ENCODE peak calls at places on chromosome 18, in ten cellular contexts. R is Caco-2; A is foreskin fibroblast; H is brain microvascular endothelial cell; L is fibroblast of lung; W is CD8-positive, alpha-beta T cell; O is fibroblast of the aortic adventitia; V is cardiac fibroblast; Q is GM10248; X is AG04449. M is an unnamed sample.

GRCh38 chr18:79406708-79407107 is 11.0 kb downstream of the NFATC1 start:
- DNase-seq in L (no peak), Q (no peak), X (no peak), W (no peak), R (no peak), V (no peak), A (no peak), H (no peak), O (no peak), M (no peak)

GRCh38 chr18:36316246-36316645 is 18.7 kb downstream of the FHOD3 start:
- DNase-seq in L (no peak), O (no peak), X (no peak), W (no peak), V (no peak), Q (no peak), R (no peak), H (no peak), A (no peak), M (no peak)

GRCh38 chr18:45642238-45642637 is 27.0 kb downstream of the SLC14A2 start:
- DNase-seq in V (no peak), Q (no peak), R (no peak), O (no peak), A (no peak), L (no peak), W (no peak), H (no peak), X (no peak), M (no peak)

GRCh38 chr18:47858607-47859006 is 71.9 kb downstream of the SMAD2 start:
- DNase-seq in O (no peak), W (no peak), X (no peak), L (no peak), H (no peak), Q (no peak), A (no peak), R (no peak), V (no peak), M (no peak)

GRCh38 chr18:10875836-10876235 is 273.5 kb downstream of the PIEZO2 start:
- DNase-seq in H (no peak), X (no peak), Q (no peak), V (peak; percentile 10), R (no peak), O (no peak), A (no peak), L (no peak), W (no peak), M (no peak)

GRCh38 chr18:70907673-70908072 is 618.8 kb downstream of the SOCS6 start:
- DNase-seq in X (no peak), R (no peak), O (peak; percentile 26), A (no peak), Q (no peak), L (peak; percentile 37), V (peak; percentile 0), H (no peak), W (no peak), M (no peak)

GRCh38 chr18:59980052-59980668 is 80.4 kb downstream of the PMAIP1 start:
- DNase-seq in W (no peak), Q (no peak), L (no peak), X (no peak), A (no peak), O (no peak), V (no peak), H (no peak), R (no peak), M (no peak)

GRCh38 chr18:62070306-62070705 is 116.5 kb downstream of the PIGN start:
- DNase-seq in H (no peak), A (peak; percentile 24), O (no peak), R (no peak), Q (no peak), X (no peak), V (peak; percentile 21), L (peak; percentile 42), W (no peak), M (no peak)

DNA sequence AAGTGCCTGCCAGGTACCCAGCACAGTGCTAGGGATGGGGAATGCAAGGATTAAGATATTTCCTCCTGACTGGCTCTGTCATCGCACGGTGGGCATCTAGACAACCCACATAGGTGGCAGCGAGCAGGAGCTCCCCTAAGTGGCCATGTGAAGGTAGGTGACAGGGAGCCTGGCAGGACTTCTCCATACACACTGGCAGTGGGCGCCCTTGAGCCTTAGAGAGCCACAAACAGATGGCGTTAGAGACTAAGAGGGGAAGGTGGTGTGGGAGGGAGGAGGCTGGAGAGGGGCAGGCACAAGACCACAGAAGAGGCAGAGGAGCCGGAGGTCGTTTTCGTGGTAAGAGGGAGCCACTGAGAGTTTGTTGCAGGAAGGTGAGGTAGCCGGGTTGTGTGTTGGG is 15.2 kb downstream of the PRELID3A start:
- DNase-seq in W (no peak), H (no peak), O (no peak), A (no peak), X (no peak), R (no peak), Q (no peak), L (no peak), V (no peak), M (no peak)
- TF ChIP-seq CTCF in W (no peak), H (peak; percentile 22), O (no peak), A (no peak), X (no peak), R (no peak), Q (peak; percentile 30), L (no peak), V (peak; percentile 7), M (no peak)

GRCh38 chr18:74329688-74330205 is 14.1 kb downstream of the C18orf63 start:
- DNase-seq in R (no peak), V (no peak), Q (no peak), X (no peak), H (no peak), L (no peak), W (no peak), A (no peak), O (no peak), M (no peak)

GRCh38 chr18:74334242-74334893 is 18.7 kb downstream of the C18orf63 start:
- DNase-seq in H (no peak), Q (no peak), R (no peak), L (no peak), X (no peak), A (no peak), O (no peak), V (no peak), W (no peak), M (no peak)

GRCh38 chr18:74328196-74328595 is 12.6 kb downstream of the C18orf63 start:
- DNase-seq in A (no peak), V (peak; percentile 12), L (peak; percentile 6), W (no peak), Q (no peak), X (no peak), O (peak; percentile 46), R (no peak), H (no peak), M (no peak)

GRCh38 chr18:74333091-74333490 is 17.5 kb downstream of the C18orf63 start:
- DNase-seq in A (no peak), V (peak; percentile 72), Q (no peak), X (no peak), O (peak; percentile 79), W (no peak), H (no peak), R (no peak), L (no peak), M (no peak)

GRCh38 chr18:74331404-74331803 is 15.8 kb downstream of the C18orf63 start:
- DNase-seq in H (peak; percentile 51), L (peak; percentile 64), O (peak; percentile 63), V (peak; percentile 74), A (peak; percentile 48), W (no peak), R (no peak), Q (no peak), X (no peak), M (no peak)
- TF ChIP-seq CTCF in H (peak; percentile 70), L (peak; percentile 61), O (peak; percentile 55), V (peak; percentile 52), A (peak; percentile 70), W (no peak), R (peak; percentile 19), Q (no peak), X (peak; percentile 50), M (peak; percentile 41)

DNA sequence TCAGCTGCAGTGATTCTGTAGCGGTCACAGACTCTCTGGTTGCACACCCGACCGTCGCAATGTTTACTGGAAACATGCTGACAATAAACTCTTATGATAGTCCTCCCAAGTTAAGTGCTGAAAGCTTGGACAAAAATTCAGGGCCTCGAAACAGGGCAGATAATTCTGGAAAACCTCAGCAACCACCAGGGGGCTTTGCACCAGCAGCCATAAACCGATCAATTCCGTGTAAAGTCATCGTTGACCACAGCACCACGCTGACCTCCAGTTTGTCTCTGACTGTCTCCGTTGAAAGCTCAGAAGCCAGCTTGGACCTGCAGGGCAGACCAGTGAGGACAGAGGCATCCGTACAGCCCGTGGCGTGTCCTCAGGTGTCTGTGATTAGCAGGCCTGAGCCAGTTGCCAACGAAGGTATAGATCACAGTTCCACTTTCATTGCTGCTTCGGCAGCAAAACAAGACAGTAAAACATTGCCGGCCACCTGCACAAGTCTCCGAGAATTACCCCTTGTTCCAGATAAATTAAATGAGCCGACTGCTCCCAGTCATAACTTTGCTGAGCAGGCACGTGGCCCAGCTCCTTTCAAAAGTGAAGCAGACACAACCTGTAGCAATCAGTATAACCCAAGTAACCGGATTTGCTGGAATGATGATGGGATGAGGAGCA is 166.1 kb downstream of the ASXL3 start:
- DNase-seq in A (no peak), Q (no peak), L (no peak), V (no peak), R (no peak), O (no peak), W (no peak), X (no peak), H (no peak), M (no peak)
- TF ChIP-seq CTCF in A (no peak), Q (no peak), L (peak; percentile 11), V (no peak), R (no peak), O (peak; percentile 2), W (no peak), X (no peak), H (peak; percentile 32), M (no peak)

GRCh38 chr18:29188760-29189159 is 1011.8 kb upstream of the CDH2 start:
- DNase-seq in R (no peak), L (no peak), Q (no peak), A (no peak), X (no peak), O (no peak), V (no peak), H (no peak), W (no peak), M (no peak)

GRCh38 chr18:29185801-29186200 is 1008.9 kb upstream of the CDH2 start:
- DNase-seq in A (no peak), Q (no peak), V (no peak), X (no peak), W (no peak), H (no peak), L (no peak), O (no peak), R (no peak), M (no peak)

GRCh38 chr18:29196307-29196706 is 1019.4 kb upstream of the CDH2 start:
- DNase-seq in A (no peak), W (no peak), O (no peak), R (no peak), X (no peak), V (no peak), Q (no peak), H (no peak), L (no peak), M (no peak)

DNA sequence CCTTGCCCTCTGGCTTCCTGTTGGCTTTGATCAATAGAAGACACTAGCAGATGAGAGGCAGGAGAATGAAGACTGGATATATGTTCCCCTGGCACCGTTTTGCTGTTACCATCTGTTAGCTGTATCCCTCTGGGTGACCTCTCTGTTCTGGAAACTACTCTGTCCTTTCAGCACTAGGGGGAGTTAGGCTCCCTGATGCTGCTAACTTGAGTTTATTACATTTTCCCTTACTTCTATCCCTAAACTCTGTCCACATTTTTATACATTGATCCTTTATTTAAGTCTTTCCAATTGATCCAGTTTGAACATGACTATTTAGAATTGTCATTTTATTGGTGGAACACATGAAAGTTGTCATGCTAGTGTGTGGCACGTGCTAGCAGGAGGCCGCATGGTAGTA is 1014.3 kb upstream of the CDH2 start:
- DNase-seq in X (no peak), R (no peak), H (no peak), O (peak; percentile 54), W (no peak), A (peak; percentile 40), Q (no peak), V (peak; percentile 50), L (peak; percentile 55), M (no peak)
- TF ChIP-seq CTCF in X (peak; percentile 49), R (no peak), H (peak; percentile 63), O (peak; percentile 66), W (no peak), A (peak; percentile 53), Q (no peak), V (peak; percentile 52), L (peak; percentile 54), M (no peak)